ENCODE peak calls at places on chromosomes 12 and 14, in eight cellular contexts. U is NT2/D1, D is mesendoderm, J is mucosa of descending colon, Z is K562, K is heart left ventricle, T is hepatocyte, X is cardiac muscle cell. C is an unnamed sample.

GRCh38 chr12:70255311-70255710 is 12.1 kb downstream of the CNOT2 start:
- DNase-seq in U (no peak), D (no peak), J (no peak), Z (no peak), K (no peak), T (no peak), X (no peak), C (no peak)

GRCh38 chr12:117499759-117500485 is 138.5 kb upstream of the NOS1 start:
- DNase-seq in U (no peak), D (peak; percentile 25), J (no peak), Z (no peak), K (no peak), T (no peak), X (no peak), C (no peak)

GRCh38 chr12:30021046-30021833 is 237.5 kb upstream of the TMTC1 start:
- DNase-seq in U (no peak), D (no peak), J (no peak), Z (no peak), K (no peak), T (peak; percentile 48), X (no peak), C (no peak)

GRCh38 chr12:42945927-42946326 is 356.4 kb upstream of the PRICKLE1 start:
- DNase-seq in U (no peak), D (no peak), J (no peak), Z (no peak), K (no peak), T (no peak), X (no peak), C (no peak)

GRCh38 chr12:16608346-16608745 is 2.4 kb upstream of the LMO3 start:
- DNase-seq in U (no peak), D (peak; percentile 15), J (no peak), Z (no peak), K (no peak), T (no peak), X (no peak), C (no peak)

GRCh38 chr12:123972448-123973401 is at the start of the genes CCDC92 and ZNF664:
- DNase-seq in U (peak; percentile 92), D (peak; percentile 97), J (peak; percentile 94), Z (peak; percentile 99), K (peak; percentile 95), T (peak; percentile 98), X (peak; percentile 97), C (peak; percentile 94)

GRCh38 chr14:72892103-72892878 is 1.6 kb downstream of the DPF3 start:
- DNase-seq in U (no peak), D (peak; percentile 45), J (peak; percentile 38), Z (no peak), K (no peak), T (peak; percentile 14), X (peak; percentile 82), C (peak; percentile 44)

GRCh38 chr14:95332641-95333040 is 12.9 kb upstream of the CLMN start:
- DNase-seq in U (no peak), D (no peak), J (peak; percentile 83), Z (no peak), K (no peak), T (no peak), X (no peak), C (peak; percentile 80)

GRCh38 chr12:88590851-88591250 is 10.6 kb upstream of the KITLG start:
- DNase-seq in U (no peak), D (no peak), J (no peak), Z (no peak), K (no peak), T (no peak), X (no peak), C (no peak)

GRCh38 chr14:63897706-63898105 is 44.9 kb downstream of the SYNE2 start:
- DNase-seq in U (no peak), D (no peak), J (no peak), Z (no peak), K (no peak), T (no peak), X (peak; percentile 20), C (no peak)

GRCh38 chr12:43676183-43676813 is 82.3 kb downstream of the PUS7L start:
- DNase-seq in U (peak; percentile 16), D (peak; percentile 54), J (peak; percentile 13), Z (peak; percentile 55), K (no peak), T (peak; percentile 8), X (no peak), C (no peak)

GRCh38 chr12:53103860-53104305 is 597 bp downstream of the SOAT2 start:
- DNase-seq in U (no peak), D (no peak), J (no peak), Z (no peak), K (no peak), T (no peak), X (no peak), C (peak; percentile 17)

GRCh38 chr12:54386781-54387467 is 2.4 kb upstream of the ZNF385A start:
- DNase-seq in U (no peak), D (no peak), J (no peak), Z (no peak), K (no peak), T (no peak), X (no peak), C (no peak)
- H3K4me1 ChIP-seq in U (peaks cover 49% of the 10 kb centered on the region), D (peaks cover 57% of the 10 kb centered on the region), J (peaks cover 6% of the 10 kb centered on the region), Z (peaks cover 75% of the 10 kb centered on the region), K (peaks cover 54% of the 10 kb centered on the region), T (peaks cover 14% of the 10 kb centered on the region), X (peaks cover 60% of the 10 kb centered on the region), C (no peaks in the 10 kb centered on the region)

GRCh38 chr14:91580886-91581615 is 70.9 kb upstream of the PPP4R3A start:
- DNase-seq in U (no peak), D (peak; percentile 30), J (no peak), Z (no peak), K (no peak), T (no peak), X (no peak), C (no peak)

GRCh38 chr14:91582761-91583160 is 72.7 kb upstream of the PPP4R3A start:
- DNase-seq in U (no peak), D (no peak), J (no peak), Z (no peak), K (no peak), T (no peak), X (no peak), C (no peak)

GRCh38 chr14:91585856-91586255 is 75.7 kb upstream of the PPP4R3A start:
- DNase-seq in U (no peak), D (no peak), J (no peak), Z (no peak), K (no peak), T (no peak), X (no peak), C (no peak)

DNA sequence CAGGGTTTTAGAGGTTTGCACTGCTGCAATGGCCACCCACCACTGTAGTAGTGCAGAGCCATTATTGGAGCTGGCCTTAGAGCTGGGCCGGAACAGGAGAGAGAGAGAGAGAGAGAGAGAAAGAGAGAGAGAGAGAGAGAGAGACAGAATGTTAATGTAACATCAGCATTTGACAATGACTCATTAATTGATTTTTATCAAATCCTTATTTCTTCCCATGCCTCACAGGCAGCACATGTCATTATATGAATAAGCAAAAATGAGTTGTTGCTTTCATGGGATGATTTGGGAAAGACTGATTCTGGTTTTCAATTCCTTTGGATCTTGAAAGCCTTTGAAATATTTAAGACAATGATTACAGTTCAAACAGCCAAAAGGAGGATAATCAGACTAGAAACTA is 76.3 kb upstream of the PPP4R3A start:
- DNase-seq in U (no peak), D (no peak), J (no peak), Z (no peak), K (no peak), T (no peak), X (no peak), C (no peak)
- H3K4me1 ChIP-seq in U (no peaks in the 10 kb centered on the region), D (no peaks in the 10 kb centered on the region), J (no peaks in the 10 kb centered on the region), Z (no peaks in the 10 kb centered on the region), K (no peaks in the 10 kb centered on the region), T (no peaks in the 10 kb centered on the region), X (no peaks in the 10 kb centered on the region), C (no peaks in the 10 kb centered on the region)

GRCh38 chr12:132953163-132953425 is 3.0 kb downstream of the ZNF605 start:
- DNase-seq in U (no peak), D (no peak), J (no peak), Z (no peak), K (no peak), T (no peak), X (no peak), C (no peak)

GRCh38 chr12:132949936-132950837 is 5.9 kb downstream of the ZNF605 start:
- DNase-seq in U (no peak), D (no peak), J (no peak), Z (no peak), K (no peak), T (no peak), X (no peak), C (no peak)

GRCh38 chr12:132950844-132951535 is 5.1 kb downstream of the ZNF605 start:
- DNase-seq in U (no peak), D (no peak), J (no peak), Z (no peak), K (no peak), T (no peak), X (no peak), C (no peak)

GRCh38 chr12:132952371-132953162 is 3.5 kb downstream of the ZNF605 start:
- DNase-seq in U (no peak), D (no peak), J (no peak), Z (no peak), K (no peak), T (no peak), X (no peak), C (no peak)

DNA sequence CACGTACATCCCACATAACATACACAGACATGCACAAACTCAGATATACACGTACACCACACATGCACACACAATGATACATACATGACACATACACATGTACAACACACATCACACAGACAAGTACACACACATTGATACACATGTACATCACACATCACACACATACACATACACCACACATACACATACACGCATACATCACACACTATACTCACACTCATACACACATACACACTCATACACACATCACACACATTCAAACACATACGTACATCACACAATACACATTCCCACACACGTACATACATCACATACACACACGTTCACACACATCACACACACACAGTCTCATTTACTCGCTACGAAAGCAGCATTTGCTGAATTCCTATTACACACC is 4.5 kb downstream of the ZNF605 start:
- DNase-seq in U (no peak), D (no peak), J (no peak), Z (no peak), K (no peak), T (no peak), X (no peak), C (no peak)
- H3K4me1 ChIP-seq in U (peaks cover 2% of the 10 kb centered on the region), D (peaks cover 2% of the 10 kb centered on the region), J (no peaks in the 10 kb centered on the region), Z (peaks cover 3% of the 10 kb centered on the region), K (peaks cover 12% of the 10 kb centered on the region), T (peaks cover 8% of the 10 kb centered on the region), X (peaks cover 3% of the 10 kb centered on the region), C (peaks cover 3% of the 10 kb centered on the region)

GRCh38 chr12:5392961-5393360 is 38.9 kb upstream of the NTF3 start:
- DNase-seq in U (no peak), D (no peak), J (no peak), Z (no peak), K (no peak), T (no peak), X (no peak), C (no peak)

GRCh38 chr12:5395443-5396401 is 36.2 kb upstream of the NTF3 start:
- DNase-seq in U (no peak), D (peak; percentile 11), J (peak; percentile 41), Z (no peak), K (no peak), T (no peak), X (no peak), C (peak; percentile 34)

GRCh38 chr12:5390174-5390799 is 41.6 kb upstream of the NTF3 start:
- DNase-seq in U (no peak), D (no peak), J (peak; percentile 37), Z (no peak), K (no peak), T (peak; percentile 58), X (no peak), C (peak; percentile 29)

GRCh38 chr12:5388581-5389535 is 43.0 kb upstream of the NTF3 start:
- DNase-seq in U (no peak), D (no peak), J (no peak), Z (no peak), K (no peak), T (no peak), X (no peak), C (no peak)

GRCh38 chr12:5391638-5392037 is 40.3 kb upstream of the NTF3 start:
- DNase-seq in U (no peak), D (peak; percentile 93), J (no peak), Z (no peak), K (no peak), T (peak; percentile 44), X (no peak), C (no peak)
- H3K4me1 ChIP-seq in U (no peaks in the 10 kb centered on the region), D (no peaks in the 10 kb centered on the region), J (no peaks in the 10 kb centered on the region), Z (no peaks in the 10 kb centered on the region), K (no peaks in the 10 kb centered on the region), T (peaks cover 9% of the 10 kb centered on the region), X (no peaks in the 10 kb centered on the region), C (peaks cover 3% of the 10 kb centered on the region)

C was measured in colonic mucosa.